ENCODE peak calls at places on chromosomes 12 and 14, in seven cellular contexts. E, L, D, S, V, G and J are unnamed samples.

GRCh38 chr12:106359620-106360399 is 2.3 kb downstream of the POLR3B start:
- DNase-seq in D (no peak), V (no peak), L (no peak), S (no peak), G (no peak), E (no peak), J (no peak)

GRCh38 chr12:132018193-132018916 is 68.6 kb downstream of the EP400 start:
- DNase-seq in D (peak), L (no peak), E (no peak), S (no peak), V (no peak), G (no peak), J (no peak)

GRCh38 chr12:46775796-46776195 is 50.0 kb downstream of the SLC38A4 start:
- DNase-seq in L (no peak), G (no peak), D (no peak), E (no peak), V (no peak), S (no peak), J (no peak)

GRCh38 chr12:66603458-66603857 is 75.4 kb downstream of the GRIP1 start:
- DNase-seq in D (no peak), L (no peak), V (no peak), S (no peak), G (no peak), E (no peak), J (peak)

GRCh38 chr12:57887631-57888406 is 41.3 kb upstream of the CTDSP2 start:
- DNase-seq in G (peak), S (peak), E (no peak), D (no peak), V (no peak), L (no peak), J (no peak)

GRCh38 chr12:57836442-57837375 is 9.8 kb downstream of the CTDSP2 start:
- DNase-seq in L (peak), G (no peak), E (no peak), D (no peak), S (peak), V (no peak), J (no peak)

GRCh38 chr14:103528158-103528511 is 861 bp upstream of the TRMT61A start:
- DNase-seq in D (no peak), V (no peak), L (no peak), E (no peak), G (no peak), S (no peak), J (no peak)

GRCh38 chr14:57533214-57533613 is 39.6 kb upstream of the CCDC198 start:
- DNase-seq in G (no peak), V (no peak), L (peak), E (no peak), S (peak), D (peak), J (peak)

GRCh38 chr12:53795927-53796326 is 44.1 kb upstream of the CISTR start:
- DNase-seq in G (no peak), V (no peak), D (no peak), S (no peak), E (no peak), L (no peak), J (no peak)

GRCh38 chr14:46048127-46048526 is 603.5 kb downstream of the RPL10L start:
- DNase-seq in D (peak), L (no peak), V (no peak), G (peak), S (no peak), E (no peak), J (peak)

GRCh38 chr12:108939594-108939993 is 59.7 kb downstream of the DAO start:
- DNase-seq in G (no peak), L (no peak), E (no peak), D (peak), S (peak), V (no peak), J (peak)

GRCh38 chr14:73634333-73634833 is 10.4 kb upstream of the DNAL1 start:
- DNase-seq in L (no peak), V (no peak), D (no peak), E (no peak), G (peak), S (peak), J (peak)

GRCh38 chr12:93089805-93090569 is 160.9 kb upstream of the EEA1 start:
- DNase-seq in V (no peak), E (no peak), G (no peak), L (no peak), D (peak), S (peak), J (peak)

GRCh38 chr12:2053675-2054070 is 886 bp downstream of the CACNA1C start:
- DNase-seq in S (no peak), G (peak), V (no peak), E (no peak), L (no peak), D (no peak), J (no peak)

GRCh38 chr14:92315050-92315785 is 7.7 kb upstream of the SLC24A4 start:
- DNase-seq in L (no peak), D (no peak), G (no peak), S (no peak), V (no peak), E (no peak), J (no peak)

GRCh38 chr14:103185051-103186027 is 62.1 kb downstream of the TNFAIP2 start:
- DNase-seq in G (peak), D (peak), L (no peak), V (no peak), E (no peak), S (peak), J (peak)

GRCh38 chr14:71554323-71554722 is 377.9 kb upstream of the RGS6 start:
- DNase-seq in V (no peak), E (no peak), D (no peak), G (no peak), L (no peak), S (no peak), J (no peak)

GRCh38 chr14:25765909-25766308 is 716.0 kb upstream of the STXBP6 start:
- DNase-seq in V (no peak), D (no peak), E (no peak), G (no peak), S (no peak), L (no peak), J (no peak)

GRCh38 chr12:107718606-107719005 is 33.0 kb downstream of the PWP1 start:
- DNase-seq in S (no peak), L (no peak), G (no peak), D (no peak), V (no peak), E (no peak), J (no peak)

GRCh38 chr14:89214221-89214965 is 202.6 kb downstream of the FOXN3 start:
- DNase-seq in V (no peak), D (peak), L (no peak), S (no peak), E (peak), G (peak), J (peak)

GRCh38 chr14:100398044-100398443 is 74.9 kb downstream of the SLC25A47 start:
- DNase-seq in V (no peak), E (no peak), G (no peak), D (peak), S (no peak), L (no peak), J (no peak)

GRCh38 chr14:78674820-78675219 is 504.6 kb downstream of the NRXN3 start:
- DNase-seq in V (no peak), D (no peak), G (no peak), L (no peak), S (no peak), E (no peak), J (no peak)

GRCh38 chr12:132099739-132100138 is 44.4 kb downstream of the DDX51 start:
- DNase-seq in L (no peak), V (no peak), E (no peak), G (no peak), S (no peak), D (no peak), J (no peak)

GRCh38 chr14:75548544-75548943 is 26.3 kb downstream of the BATF start:
- DNase-seq in V (no peak), S (peak), L (no peak), E (no peak), G (no peak), D (no peak), J (no peak)

GRCh38 chr12:58519839-58520238 is 400.5 kb downstream of the LRIG3 start:
- DNase-seq in V (no peak), G (no peak), S (no peak), E (no peak), L (no peak), D (no peak), J (no peak)

GRCh38 chr14:96751505-96751904 is 45.7 kb upstream of the VRK1 start:
- DNase-seq in G (no peak), E (no peak), D (no peak), V (no peak), L (no peak), S (no peak), J (no peak)

GRCh38 chr12:42325326-42325775 is 543 bp downstream of the ZCRB1 start:
- DNase-seq in D (no peak), E (no peak), V (no peak), G (no peak), L (no peak), S (no peak), J (no peak)

GRCh38 chr12:93336344-93336743 is 41.4 kb upstream of the NUDT4 start:
- DNase-seq in S (peak), L (no peak), D (no peak), E (no peak), G (no peak), V (no peak), J (peak)

GRCh38 chr12:110337912-110338710 is 57.1 kb downstream of the ATP2A2 start:
- DNase-seq in D (no peak), S (no peak), E (no peak), V (no peak), L (no peak), G (no peak), J (no peak)

GRCh38 chr14:89330236-89331002 is 86.6 kb downstream of the FOXN3 start:
- DNase-seq in L (peak), S (peak), E (peak), V (no peak), G (no peak), D (no peak), J (no peak)

GRCh38 chr14:74980746-74981661 is 21.7 kb upstream of the EIF2B2 start:
- DNase-seq in S (peak), E (no peak), G (no peak), L (no peak), D (no peak), V (no peak), J (no peak)

GRCh38 chr14:22427771-22428228 is 161.2 kb downstream of the DAD1 start:
- DNase-seq in D (peak), V (no peak), E (peak), L (peak), S (peak), G (no peak), J (no peak)

GRCh38 chr12:127526925-127527324 is 740.0 kb upstream of the TMEM132C start:
- DNase-seq in E (no peak), G (no peak), L (no peak), D (no peak), S (no peak), V (no peak), J (no peak)

GRCh38 chr12:104737682-104738370 is 220.3 kb downstream of the SLC41A2 start:
- DNase-seq in S (no peak), E (no peak), L (no peak), V (no peak), D (no peak), G (no peak), J (no peak)

GRCh38 chr12:104735801-104736200 is 222.3 kb downstream of the SLC41A2 start:
- DNase-seq in L (no peak), V (no peak), E (no peak), S (no peak), D (no peak), G (no peak), J (no peak)

GRCh38 chr12:104734541-104735075 is 223.5 kb downstream of the SLC41A2 start:
- DNase-seq in D (no peak), E (no peak), V (no peak), S (no peak), G (no peak), L (no peak), J (no peak)

GRCh38 chr12:104737113-104737512 is 221.0 kb downstream of the SLC41A2 start:
- DNase-seq in D (no peak), G (no peak), E (no peak), L (no peak), S (no peak), V (no peak), J (no peak)

DNA sequence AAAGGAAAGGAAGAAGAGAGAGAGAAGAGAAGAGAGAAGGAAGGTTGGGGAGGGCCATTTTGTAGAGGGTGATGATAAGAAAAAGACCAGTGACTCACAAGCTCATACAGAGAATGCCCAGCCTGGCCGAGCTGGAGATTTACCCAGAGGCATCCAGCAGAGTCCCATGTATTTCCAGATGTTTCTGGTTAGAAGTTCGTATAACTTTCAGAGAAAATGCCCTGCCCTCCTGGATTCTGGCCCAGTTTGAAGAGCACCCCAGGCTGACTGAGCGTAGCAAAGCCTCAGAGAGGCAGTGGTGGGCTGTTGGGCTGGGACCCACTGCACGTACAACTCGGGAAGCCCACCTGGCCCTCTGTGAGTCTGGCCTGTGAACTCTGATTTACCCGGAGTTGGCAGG is 221.8 kb downstream of the SLC41A2 start:
- DNase-seq in L (no peak), G (peak), E (no peak), V (no peak), S (peak), D (no peak), J (no peak)
- TF ChIP-seq CTCF in L (no peak), G (no peak), E (no peak), V (no peak), S (no peak), D (no peak), J (no peak)

DNA sequence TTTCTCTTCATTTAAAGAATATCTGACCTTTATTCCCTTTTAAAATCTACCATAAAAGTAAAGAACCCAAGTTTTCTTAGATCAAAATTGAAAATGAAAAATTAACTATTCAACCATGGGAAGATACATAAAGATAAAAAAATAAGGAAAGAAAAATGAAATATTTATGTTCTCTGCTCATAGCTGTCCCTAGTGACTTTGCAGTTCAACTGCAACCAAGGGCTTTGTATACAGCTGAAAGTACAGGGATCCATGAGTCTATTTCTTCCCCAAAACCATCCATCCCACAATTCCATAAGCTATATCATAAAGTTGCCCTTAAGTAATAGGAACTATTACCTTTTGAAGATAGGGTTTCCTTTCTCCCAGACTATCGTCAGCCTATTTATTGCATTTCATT is 113.1 kb downstream of the ITPR2 start:
- DNase-seq in V (no peak), G (no peak), E (no peak), L (no peak), S (no peak), D (no peak), J (no peak)
- TF ChIP-seq CTCF in V (no peak), G (peak), E (no peak), L (no peak), S (peak), D (no peak), J (no peak)

DNA sequence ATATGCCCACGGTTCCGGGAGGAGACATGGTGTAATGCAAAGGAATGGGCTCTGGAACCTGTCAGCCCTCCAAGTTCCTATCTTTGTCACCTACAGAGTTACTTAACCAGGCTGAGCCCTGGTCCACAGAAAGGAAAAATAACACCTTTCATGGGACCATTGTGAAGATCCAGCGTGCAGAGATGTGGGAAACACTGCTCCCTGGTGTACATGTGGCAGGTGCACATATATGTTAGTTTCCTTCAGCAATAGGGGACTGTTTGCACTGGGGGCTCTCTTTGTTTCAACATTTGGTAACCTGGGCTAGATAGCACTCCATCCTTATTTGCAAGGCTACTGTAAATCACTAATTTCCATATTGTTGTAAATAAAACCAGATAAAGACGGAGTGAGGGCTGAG is 72.3 kb downstream of the ANO2 start:
- DNase-seq in V (no peak), G (no peak), E (no peak), D (peak), S (no peak), L (no peak), J (no peak)
- TF ChIP-seq CTCF in V (no peak), G (peak), E (no peak), D (no peak), S (no peak), L (no peak), J (no peak)

DNA sequence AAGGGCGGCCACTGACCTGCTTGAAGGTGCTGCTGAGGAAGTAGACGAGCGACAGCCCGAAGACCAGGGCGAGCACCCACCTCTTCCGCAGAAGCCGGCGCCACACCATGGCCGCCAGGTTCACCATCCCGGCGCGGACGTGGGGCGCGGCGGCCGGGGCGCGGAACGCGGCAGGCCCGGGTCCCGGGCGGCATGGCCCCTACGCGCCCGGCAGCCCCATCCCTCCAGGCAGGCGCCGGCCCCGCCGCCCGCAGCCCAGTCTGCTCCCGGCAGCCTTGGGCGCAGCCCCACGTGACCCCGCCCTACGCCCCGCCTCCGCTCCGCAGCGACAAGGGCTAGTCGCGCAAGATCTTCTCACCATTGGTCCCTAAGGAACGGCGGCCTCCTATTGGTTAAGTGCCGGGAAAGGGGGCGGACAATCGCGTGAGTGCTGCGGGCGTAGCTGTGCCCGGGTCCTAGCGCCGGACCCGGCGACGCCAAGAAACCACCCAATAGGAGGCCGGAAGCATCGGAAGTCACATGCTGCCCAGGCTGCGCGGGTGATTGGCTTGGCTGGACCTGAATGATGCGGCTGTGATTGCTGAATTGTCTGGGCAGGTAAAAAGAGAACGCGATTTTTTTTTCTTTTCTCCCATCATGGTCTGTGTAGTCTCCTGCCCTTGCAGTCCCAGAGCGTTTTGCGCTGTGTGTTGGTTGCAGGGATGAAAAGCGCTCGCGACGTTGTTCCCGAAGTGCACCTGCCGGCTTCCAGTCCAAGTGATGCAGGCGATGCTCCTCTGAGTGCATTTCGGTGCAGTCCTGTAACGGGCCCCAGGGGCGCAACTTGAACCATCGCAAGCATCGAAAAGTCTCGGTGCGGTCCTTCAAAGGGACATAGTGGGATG is at the start of the genes RNFT2 and SPRING1:
- DNase-seq in D (peak), G (peak), E (peak), L (peak), V (peak), S (peak), J (peak)
- TF ChIP-seq CTCF in D (no peak), G (peak), E (no peak), L (no peak), V (no peak), S (no peak), J (no peak)

GRCh38 chr14:69620981-69621380 is 9.6 kb downstream of the SUSD6 start:
- DNase-seq in S (no peak), L (no peak), E (no peak), G (no peak), V (no peak), D (no peak), J (peak)
- TF ChIP-seq CTCF in S (no peak), L (no peak), E (no peak), G (no peak), V (no peak), D (no peak), J (no peak)

GRCh38 chr14:64760146-64760755 is 56.0 kb downstream of the PLEKHG3 start:
- DNase-seq in S (peak), D (peak), V (peak), E (no peak), L (peak), G (peak), J (peak)
- TF ChIP-seq CTCF in S (peak), D (peak), V (peak), E (no peak), L (peak), G (peak), J (peak)

GRCh38 chr12:24909667-24910066 is 39.2 kb downstream of the BCAT1 start:
- DNase-seq in S (peak), V (no peak), L (peak), D (peak), E (peak), G (no peak), J (no peak)
- TF ChIP-seq CTCF in S (no peak), V (no peak), L (no peak), D (no peak), E (no peak), G (no peak), J (no peak)

GRCh38 chr14:53180272-53181221 is 27.4 kb upstream of the DDHD1 start:
- DNase-seq in V (peak), E (no peak), L (no peak), G (no peak), S (peak), D (peak), J (no peak)
- TF ChIP-seq CTCF in V (peak), E (no peak), L (no peak), G (peak), S (peak), D (no peak), J (no peak)

GRCh38 chr12:52362118-52362726 is 5.1 kb downstream of the KRT85 start:
- DNase-seq in D (peak), E (no peak), L (no peak), G (no peak), V (no peak), S (no peak), J (no peak)
- TF ChIP-seq CTCF in D (peak), E (no peak), L (no peak), G (peak), V (no peak), S (peak), J (no peak)